ENCODE peak calls at places on chromosomes 6 and 20, in nine cellular contexts. E, A, J, P, N, S, R, B and D are unnamed samples.
A peak's percentile ranks its signal among the peaks of the same experiment; 100 is the strongest.

GRCh38 chr20:4490045-4490444 is 231.7 kb upstream of the PRND start:
- DNase-seq in N (no peak), E (no peak), S (no peak), A (no peak), J (no peak), B (no peak), P (no peak), R (no peak), D (no peak)

GRCh38 chr6:98775205-98775604 is 59.2 kb upstream of the POU3F2 start:
- DNase-seq in B (no peak), N (no peak), A (no peak), E (no peak), S (no peak), J (no peak), P (no peak), R (no peak), D (no peak)

GRCh38 chr6:108497883-108498282 is 62.8 kb upstream of the FOXO3 start:
- DNase-seq in P (peak; percentile 29), R (no peak), B (no peak), J (peak; percentile 47), E (no peak), N (no peak), A (no peak), S (peak; percentile 52), D (peak; percentile 53)

GRCh38 chr20:60253471-60253870 is 295.2 kb downstream of the CDH26 start:
- DNase-seq in J (no peak), S (no peak), N (no peak), E (peak; percentile 36), A (no peak), P (no peak), R (no peak), B (no peak), D (no peak)

GRCh38 chr6:158863646-158864045 is 44.5 kb upstream of the EZR start:
- DNase-seq in N (no peak), E (no peak), S (no peak), B (no peak), J (no peak), R (no peak), P (peak; percentile 78), A (no peak), D (peak; percentile 33)

GRCh38 chr20:48595495-48596475 is 232.0 kb downstream of the PREX1 start:
- DNase-seq in B (peak; percentile 37), J (no peak), A (peak; percentile 51), S (no peak), P (no peak), N (no peak), R (no peak), E (no peak), D (no peak)

GRCh38 chr6:145544031-145544430 is 191.3 kb downstream of the EPM2A start:
- DNase-seq in J (no peak), S (peak; percentile 82), N (peak; percentile 68), P (peak; percentile 95), B (no peak), E (no peak), R (peak; percentile 83), A (no peak), D (peak; percentile 76)

GRCh38 chr20:25360631-25361286 is 29.9 kb downstream of the ABHD12 start:
- DNase-seq in B (no peak), P (peak; percentile 86), E (no peak), J (peak; percentile 32), N (no peak), A (no peak), S (no peak), R (peak; percentile 17), D (peak; percentile 17)

GRCh38 chr6:124008689-124009371 is 205.2 kb downstream of the NKAIN2 start:
- DNase-seq in A (no peak), N (no peak), S (no peak), P (no peak), J (no peak), E (no peak), B (no peak), R (no peak), D (no peak)

GRCh38 chr6:156839591-156840001 is 62.4 kb downstream of the ARID1B start:
- DNase-seq in E (peak; percentile 71), P (peak; percentile 66), S (no peak), N (no peak), J (peak; percentile 68), B (no peak), A (no peak), R (no peak), D (peak; percentile 88)

GRCh38 chr6:146041282-146041681 is 12.4 kb downstream of the GRM1 start:
- DNase-seq in N (no peak), E (no peak), S (peak; percentile 31), A (no peak), P (peak; percentile 21), R (no peak), J (peak; percentile 30), B (no peak), D (peak; percentile 49)

GRCh38 chr6:6881438-6882267 is 226.1 kb upstream of the RREB1 start:
- DNase-seq in N (no peak), J (no peak), P (peak; percentile 22), R (no peak), B (no peak), S (no peak), E (no peak), A (no peak), D (peak; percentile 10)

GRCh38 chr6:13472976-13473645 is 14.3 kb downstream of the GFOD1 start:
- DNase-seq in E (no peak), A (no peak), N (no peak), J (no peak), S (no peak), R (no peak), P (no peak), B (no peak), D (no peak)

GRCh38 chr6:56692586-56693245 is 50.0 kb upstream of the DST start:
- DNase-seq in P (peak; percentile 48), N (no peak), R (peak; percentile 62), J (no peak), S (no peak), A (no peak), B (no peak), E (no peak), D (peak; percentile 90)

GRCh38 chr6:147564556-147564955 is 56.1 kb downstream of the SAMD5 start:
- DNase-seq in N (no peak), P (peak; percentile 48), S (no peak), R (no peak), E (no peak), J (no peak), A (no peak), B (no peak), D (no peak)

GRCh38 chr6:1267057-1267732 is 44.7 kb upstream of the FOXQ1 start:
- DNase-seq in B (no peak), N (no peak), R (peak; percentile 31), A (no peak), E (no peak), J (no peak), P (peak; percentile 22), S (peak; percentile 86), D (no peak)

GRCh38 chr6:42449917-42450313 is 1.8 kb downstream of the TRERF1 start:
- DNase-seq in A (no peak), R (no peak), E (no peak), B (no peak), J (no peak), S (peak; percentile 22), P (peak; percentile 28), N (no peak), D (peak; percentile 32)

GRCh38 chr6:35052694-35053565 is 88.2 kb downstream of the TCP11 start:
- DNase-seq in P (peak; percentile 36), A (no peak), R (peak; percentile 65), S (no peak), E (peak; percentile 82), B (peak; percentile 82), J (no peak), N (no peak), D (peak; percentile 30)

GRCh38 chr6:3885262-3886036 is 36.3 kb downstream of the FAM50B start:
- DNase-seq in A (no peak), P (no peak), S (peak; percentile 69), N (no peak), B (no peak), R (no peak), E (no peak), J (no peak), D (no peak)

GRCh38 chr6:151058021-151058733 is 181.6 kb upstream of the AKAP12 start:
- DNase-seq in P (peak; percentile 27), E (no peak), B (peak; percentile 33), R (peak; percentile 48), S (no peak), A (no peak), N (no peak), J (no peak), D (no peak)

DNA sequence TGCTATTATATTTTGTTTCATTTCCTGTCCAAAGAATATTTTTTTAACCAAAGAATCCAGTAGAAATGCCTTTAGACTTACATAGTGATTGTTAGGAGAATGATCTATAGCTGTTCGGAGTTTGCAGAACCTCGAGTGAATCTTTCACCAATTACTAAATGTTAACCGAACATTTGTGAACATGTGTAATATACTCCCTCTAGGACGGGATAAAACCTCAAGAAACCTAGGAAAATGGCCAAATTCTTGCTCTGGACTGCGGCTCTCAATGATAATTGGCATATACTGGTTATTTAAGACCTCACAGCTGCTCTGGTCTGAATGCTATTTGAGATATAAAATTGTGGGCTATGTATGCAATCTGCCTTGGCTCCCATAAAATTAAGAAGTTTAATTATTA is 137.1 kb downstream of the PACRG start:
- DNase-seq in N (no peak), P (peak; percentile 67), R (no peak), A (no peak), S (no peak), E (no peak), B (no peak), J (no peak), D (no peak)
- TF ChIP-seq CTCF in N (no peak), P (no peak), R (no peak), A (no peak), S (no peak), E (no peak), B (no peak), J (no peak), D (no peak)

GRCh38 chr6:122400467-122401089 is 1.1 kb downstream of the HSF2 start:
- DNase-seq in E (no peak), N (no peak), B (no peak), J (no peak), R (no peak), A (no peak), S (no peak), P (no peak), D (peak; percentile 4)
- H3K4me3 ChIP-seq in E (peak overlapping the region; percentile 86), N (peak overlapping the region; percentile 96), B (peak overlapping the region; percentile 94), J (peak overlapping the region; percentile 95), R (peak overlapping the region; percentile 93), A (no peak overlapping the region), S (peak overlapping the region; percentile 94), P (peak overlapping the region; percentile 75), D (peak overlapping the region; percentile 98)

DNA sequence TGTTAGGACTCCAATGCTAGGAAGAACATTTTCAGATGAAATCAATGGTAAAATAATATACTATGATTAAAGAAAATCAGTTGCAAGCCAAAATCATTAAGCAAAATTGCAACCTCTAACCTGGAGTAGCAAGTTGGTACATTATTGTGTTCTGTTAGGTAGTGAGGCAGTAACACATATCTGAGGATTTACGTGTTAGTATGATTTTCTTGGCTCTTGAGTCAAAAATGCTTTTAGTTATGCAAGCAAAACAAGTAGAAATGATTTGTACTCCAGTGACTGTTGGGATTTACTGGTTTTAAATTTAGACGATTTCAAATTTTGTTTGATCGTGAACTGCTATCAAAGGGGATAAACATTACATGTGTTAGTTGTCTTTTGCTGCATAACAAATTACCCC is 293.0 kb upstream of the BTBD3 start:
- DNase-seq in E (no peak), N (no peak), R (no peak), B (no peak), P (no peak), A (no peak), J (no peak), S (no peak), D (no peak)
- TF ChIP-seq CTCF in E (no peak), N (no peak), R (no peak), B (no peak), P (no peak), A (no peak), J (no peak), S (no peak), D (no peak)

GRCh38 chr6:118892248-118893094 is 1.5 kb upstream of the ASF1A start:
- DNase-seq in J (no peak), E (no peak), A (no peak), R (no peak), S (peak; percentile 18), P (peak; percentile 44), B (no peak), N (no peak), D (peak; percentile 18)
- H3K4me3 ChIP-seq in J (peak overlapping the region; percentile 97), E (peak overlapping the region; percentile 94), A (no peak overlapping the region), R (peak overlapping the region; percentile 66), S (peak overlapping the region; percentile 99), P (peak overlapping the region; percentile 39), B (peak overlapping the region; percentile 91), N (peak overlapping the region; percentile 72), D (peak overlapping the region; percentile 87)